ENCODE peak calls at places on chromosomes 2 and 18, in nine cellular contexts. G, M, V, R, I, F, T, N and E are unnamed samples.

GRCh38 chr2:214808481-214808931 is 977 bp downstream of the BARD1 start:
- DNase-seq in G (no peak), N (no peak), R (no peak), I (peak; percentile 21), T (no peak), F (peak; percentile 32), M (no peak), V (no peak), E (no peak)

GRCh38 chr2:96342085-96342484 is 6.5 kb downstream of the NCAPH start:
- DNase-seq in G (no peak), R (no peak), T (peak; percentile 65), M (peak; percentile 38), F (peak; percentile 82), V (peak; percentile 29), I (peak; percentile 74), N (peak; percentile 54), E (no peak)

GRCh38 chr2:220574038-220574437 is 946.6 kb downstream of the SLC4A3 start:
- DNase-seq in G (no peak), N (no peak), V (no peak), F (no peak), M (no peak), R (no peak), I (no peak), T (no peak), E (no peak)

GRCh38 chr2:136572335-136572734 is 193.0 kb upstream of the THSD7B start:
- DNase-seq in I (no peak), M (no peak), N (no peak), F (no peak), T (no peak), G (no peak), R (no peak), V (no peak), E (no peak)

GRCh38 chr18:25351280-25351772 is 640 bp downstream of the ZNF521 start:
- DNase-seq in V (no peak), R (no peak), T (peak; percentile 6), M (no peak), I (no peak), N (no peak), G (no peak), F (peak; percentile 16), E (no peak)

GRCh38 chr18:7567487-7568425 is 640 bp downstream of the PTPRM start:
- DNase-seq in N (peak; percentile 79), V (no peak), F (peak; percentile 65), G (peak; percentile 79), I (peak; percentile 32), T (peak; percentile 71), R (peak; percentile 80), M (no peak), E (no peak)

GRCh38 chr2:113281920-113282746 is 3.4 kb upstream of the PAX8 start:
- DNase-seq in G (no peak), T (peak; percentile 6), N (peak; percentile 13), V (no peak), I (no peak), R (no peak), F (peak; percentile 76), M (no peak), E (no peak)

GRCh38 chr18:44758821-44759624 is 78.3 kb downstream of the SETBP1 start:
- DNase-seq in F (no peak), N (no peak), G (no peak), I (no peak), V (no peak), T (no peak), M (no peak), R (no peak), E (peak; percentile 94)

GRCh38 chr2:142857247-142858154 is 20.0 kb upstream of the KYNU start:
- DNase-seq in I (peak; percentile 81), G (no peak), F (peak; percentile 15), T (peak; percentile 36), N (peak; percentile 52), M (no peak), V (no peak), R (no peak), E (no peak)

GRCh38 chr2:19839438-19839837 is 62.3 kb downstream of the TTC32 start:
- DNase-seq in V (no peak), R (no peak), N (no peak), F (no peak), M (no peak), T (no peak), G (no peak), I (no peak), E (no peak)

DNA sequence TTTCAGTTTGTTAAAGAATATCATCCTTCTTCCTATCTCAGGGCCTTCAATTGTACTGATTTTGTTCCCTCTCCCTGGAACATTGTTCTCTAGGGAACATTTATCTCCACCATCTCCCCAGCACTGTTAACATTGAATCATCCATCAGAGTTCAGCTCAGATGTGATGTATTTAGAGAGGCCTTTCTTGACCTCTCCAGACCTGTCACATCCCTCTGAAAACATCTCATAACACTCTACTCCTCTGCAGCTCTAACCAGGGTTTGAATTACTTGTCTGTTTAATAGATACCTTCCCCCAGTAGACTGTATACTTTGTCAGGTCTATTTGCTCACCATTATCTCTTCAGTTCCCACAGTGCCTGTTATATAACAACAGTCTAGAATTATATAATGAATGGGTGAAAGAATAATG is 98.6 kb downstream of the GALNT1 start:
- DNase-seq in G (no peak), F (no peak), R (no peak), I (no peak), T (no peak), M (no peak), N (peak; percentile 3), V (no peak), E (no peak)
- H3K4me3 ChIP-seq in G (no peak overlapping the region), F (no peak overlapping the region), R (no peak overlapping the region), I (no peak overlapping the region), T (no peak overlapping the region), M (no peak overlapping the region), N (no peak overlapping the region), V (no peak overlapping the region), E (no peak overlapping the region)

GRCh38 chr2:38076250-38076709 is 329 bp upstream of the CYP1B1 start:
- DNase-seq in I (peak; percentile 52), N (peak; percentile 91), V (peak; percentile 62), M (no peak), R (peak; percentile 87), G (peak; percentile 92), T (peak; percentile 82), F (peak; percentile 90), E (no peak)

GRCh38 chr2:38075436-38076249 is at the start of gene CYP1B1:
- DNase-seq in M (no peak), G (peak; percentile 79), F (no peak), R (peak; percentile 68), V (no peak), N (no peak), T (no peak), I (no peak), E (no peak)

GRCh38 chr2:38074047-38074774 is 1.7 kb downstream of the CYP1B1 start:
- DNase-seq in G (peak; percentile 69), V (no peak), F (no peak), N (peak; percentile 42), M (no peak), T (no peak), I (no peak), R (no peak), E (no peak)

GRCh38 chr2:38073211-38074005 is 2.5 kb downstream of the CYP1B1 start:
- DNase-seq in R (no peak), T (no peak), F (peak; percentile 22), N (peak; percentile 54), G (no peak), M (no peak), I (no peak), V (no peak), E (no peak)

DNA sequence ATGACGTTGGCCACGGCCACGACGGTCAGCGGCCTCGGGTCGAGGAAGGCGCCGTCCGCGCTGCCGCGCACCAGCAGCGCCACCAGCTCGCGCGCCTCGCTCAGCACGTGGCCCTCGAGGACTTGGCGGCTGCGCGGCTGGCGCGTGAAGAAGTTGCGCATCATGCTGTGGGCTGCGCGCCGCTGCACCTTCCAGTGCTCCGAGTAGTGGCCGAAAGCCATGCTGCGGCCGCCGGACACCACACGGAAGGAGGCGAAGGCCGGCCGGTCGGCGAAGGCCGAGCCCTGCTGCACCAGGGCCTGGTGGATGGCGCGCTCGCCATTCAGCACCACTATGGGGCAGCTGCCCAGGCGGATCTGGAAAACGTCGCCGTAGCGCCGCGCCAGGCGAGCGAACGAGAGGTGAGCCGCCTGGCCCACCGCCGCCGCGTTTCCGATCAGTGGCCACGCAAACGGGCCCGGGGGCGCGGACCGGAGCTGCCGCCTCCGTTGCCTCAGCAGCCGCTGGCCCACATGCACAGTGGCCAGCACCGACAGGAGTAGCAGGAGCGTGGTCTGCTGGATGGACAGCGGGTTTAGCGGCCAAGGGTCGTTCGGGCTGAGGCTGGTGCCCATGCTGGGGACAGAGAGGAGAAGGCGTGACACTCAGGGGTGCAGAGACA is 1.0 kb downstream of the CYP1B1 start:
- DNase-seq in G (peak; percentile 75), M (no peak), N (peak; percentile 66), I (no peak), T (peak; percentile 55), F (peak; percentile 59), V (no peak), R (no peak), E (no peak)
- TF ChIP-seq CTCF in G (no peak), M (no peak), N (no peak), I (no peak), T (no peak), F (no peak), V (no peak), R (no peak), E (no peak)

GRCh38 chr18:63356272-63356896 is 10.6 kb downstream of the KDSR start:
- DNase-seq in V (no peak), N (no peak), T (no peak), F (no peak), R (no peak), I (peak; percentile 55), M (no peak), G (no peak), E (no peak)
- H3K4me3 ChIP-seq in V (no peak overlapping the region), N (no peak overlapping the region), T (no peak overlapping the region), F (no peak overlapping the region), R (no peak overlapping the region), I (no peak overlapping the region), M (no peak overlapping the region), G (no peak overlapping the region), E (no peak overlapping the region)

GRCh38 chr2:187272255-187272654 is 175.8 kb downstream of the CALCRL start:
- DNase-seq in F (no peak), G (no peak), T (no peak), I (no peak), N (no peak), R (no peak), V (no peak), M (no peak), E (no peak)

GRCh38 chr2:187274146-187274545 is 173.9 kb downstream of the CALCRL start:
- DNase-seq in T (no peak), I (no peak), R (no peak), V (no peak), N (no peak), M (no peak), G (no peak), F (no peak), E (no peak)

GRCh38 chr2:187266147-187266546 is 181.9 kb downstream of the CALCRL start:
- DNase-seq in T (peak; percentile 35), I (no peak), N (peak; percentile 15), M (no peak), R (no peak), F (no peak), G (no peak), V (no peak), E (no peak)

DNA sequence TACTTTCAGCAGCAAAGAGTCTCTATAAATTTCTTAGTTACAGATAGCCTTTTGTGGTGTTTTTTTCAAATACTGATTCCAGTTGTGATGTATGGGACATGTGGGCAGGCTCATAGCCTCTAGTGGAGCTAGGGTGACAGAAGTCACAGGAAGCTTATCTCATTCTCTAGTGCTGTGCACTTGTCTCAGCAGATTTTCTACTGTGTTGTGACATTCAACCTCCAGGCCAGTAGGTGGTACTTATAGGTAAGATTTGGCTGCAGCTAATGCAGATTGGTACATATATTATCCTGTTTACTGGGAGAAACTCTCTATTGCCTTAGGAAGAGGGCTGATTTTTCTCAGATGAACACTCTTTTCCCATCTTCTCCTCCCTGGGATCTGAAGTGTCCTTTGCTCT is 176.2 kb downstream of the CALCRL start:
- DNase-seq in V (no peak), F (no peak), I (no peak), N (no peak), T (no peak), M (no peak), G (no peak), R (no peak), E (no peak)
- TF ChIP-seq CTCF in V (no peak), F (no peak), I (no peak), N (no peak), T (no peak), M (no peak), G (no peak), R (no peak), E (no peak)